ENCODE peak calls at places on chromosomes 16 and 17, in five cellular contexts. I, A, G, E and V are unnamed samples.

GRCh38 chr17:82461827-82462524 is 3.4 kb downstream of the NARF start:
- DNase-seq in I (no peak), E (no peak), A (peak), G (no peak), V (no peak)

GRCh38 chr16:84942786-84943185 is 68.5 kb downstream of the ZDHHC7 start:
- DNase-seq in I (no peak), G (no peak), A (no peak), E (no peak), V (no peak)

GRCh38 chr17:35046740-35047283 is 16.7 kb downstream of the RFFL start:
- DNase-seq in E (no peak), I (peak), A (no peak), G (peak), V (no peak)

GRCh38 chr16:81937305-81938038 is 73.8 kb downstream of the SDR42E1 start:
- DNase-seq in I (no peak), E (no peak), A (no peak), G (no peak), V (peak)

GRCh38 chr17:7838291-7839075 is 4.5 kb downstream of the KDM6B start:
- DNase-seq in I (peak), A (no peak), G (no peak), E (peak), V (peak)

GRCh38 chr17:7579839-7580630 is 597 bp downstream of the CD68 start:
- DNase-seq in E (no peak), G (no peak), A (no peak), I (no peak), V (no peak)

GRCh38 chr16:83699817-83700216 is 108.0 kb upstream of the HSBP1 start:
- DNase-seq in E (no peak), A (no peak), I (no peak), G (no peak), V (no peak)

GRCh38 chr16:2298621-2299020 is 30.7 kb upstream of the RNPS1 start:
- DNase-seq in E (no peak), G (no peak), I (no peak), A (no peak), V (no peak)

GRCh38 chr17:30600830-30601494 is 123.8 kb downstream of the GOSR1 start:
- DNase-seq in G (no peak), A (peak), I (no peak), E (no peak), V (no peak)

GRCh38 chr16:73000020-73000906 is 47.7 kb downstream of the ZFHX3 start:
- DNase-seq in G (no peak), E (peak), I (no peak), A (peak), V (no peak)

GRCh38 chr17:3763777-3764170 is 37.2 kb downstream of the ITGAE start:
- DNase-seq in G (no peak), E (no peak), I (no peak), A (no peak), V (no peak)

GRCh38 chr17:28842282-28843012 is at the start of gene FAM222B:
- DNase-seq in E (peak), I (peak), G (peak), A (peak), V (peak)

GRCh38 chr17:68248199-68248825 is 469 bp downstream of the AMZ2 start:
- DNase-seq in E (peak), G (no peak), A (peak), I (peak), V (no peak)

GRCh38 chr17:1796800-1797199 is 32.9 kb downstream of the SMYD4 start:
- DNase-seq in A (no peak), G (no peak), E (peak), I (no peak), V (no peak)

GRCh38 chr16:48558269-48558915 is 51.6 kb downstream of the N4BP1 start:
- DNase-seq in I (no peak), A (no peak), G (no peak), E (peak), V (no peak)

GRCh38 chr17:7211512-7212277 is 7.9 kb downstream of the DLG4 start:
- DNase-seq in I (no peak), A (no peak), E (no peak), G (no peak), V (peak)

GRCh38 chr17:73740370-73740769 is 96.1 kb upstream of the SDK2 start:
- DNase-seq in E (no peak), I (no peak), A (no peak), G (no peak), V (no peak)

GRCh38 chr16:52552643-52553042 is 5.7 kb upstream of the TOX3 start:
- DNase-seq in I (no peak), A (peak), E (no peak), G (no peak), V (no peak)

GRCh38 chr17:21007646-21008045 is 35.2 kb downstream of the USP22 start:
- DNase-seq in G (no peak), I (no peak), A (no peak), E (peak), V (no peak)

GRCh38 chr17:63275968-63276349 is 170.1 kb downstream of the CYB561 start:
- DNase-seq in A (no peak), G (no peak), I (no peak), E (no peak), V (no peak)

GRCh38 chr17:7315570-7316243 is 547 bp upstream of the GPS2 start:
- DNase-seq in A (peak), E (no peak), G (no peak), I (no peak), V (no peak)

GRCh38 chr17:61733021-61733420 is 130.3 kb downstream of the BRIP1 start:
- DNase-seq in A (no peak), E (no peak), G (no peak), I (no peak), V (no peak)

GRCh38 chr17:42579794-42580551 is 2.4 kb upstream of the PSMC3IP start:
- DNase-seq in G (no peak), I (no peak), A (no peak), E (no peak), V (no peak)

GRCh38 chr17:59423903-59424302 is 92.4 kb downstream of the YPEL2 start:
- DNase-seq in E (no peak), G (no peak), I (no peak), A (no peak), V (no peak)

GRCh38 chr16:62891-63290 is 9.3 kb downstream of the SNRNP25 start:
- DNase-seq in I (no peak), A (no peak), E (no peak), G (no peak), V (no peak)

GRCh38 chr17:56891751-56892150 is 22.1 kb downstream of the TRIM25 start:
- DNase-seq in G (peak), E (no peak), I (no peak), A (no peak), V (peak)

GRCh38 chr17:980406-981291 is 1.1 kb upstream of the NXN start:
- DNase-seq in G (peak), E (peak), A (peak), I (peak), V (peak)

GRCh38 chr16:27703545-27703944 is 153.6 kb downstream of the KATNIP start:
- DNase-seq in G (no peak), E (no peak), A (no peak), I (no peak), V (no peak)

GRCh38 chr17:56482229-56482628 is 111.3 kb upstream of the NOG start:
- DNase-seq in A (no peak), I (no peak), G (no peak), E (no peak), V (no peak)

GRCh38 chr16:70529051-70529777 is 5.6 kb downstream of the SF3B3 start:
- DNase-seq in I (peak), E (no peak), G (peak), A (peak), V (no peak)